ENCODE peak calls at places on chromosome 15, in seven cellular contexts. Y is Caki2; X is nucleus accumbens; D is fibroblast of the aortic adventitia; F is effector memory CD4-positive, alpha-beta T cell; T is HT-29; K is mammary epithelial cell. J is an unnamed sample.

GRCh38 chr15:100809151-100809550 is 70.5 kb upstream of the ALDH1A3 start:
- DNase-seq in X (no peak), F (no peak), T (no peak), K (peak), D (peak), Y (no peak), J (no peak)

GRCh38 chr15:94395626-94396025 is 164.3 kb downstream of the MCTP2 start:
- DNase-seq in D (peak), F (no peak), K (no peak), T (no peak), X (no peak), Y (no peak), J (no peak)

GRCh38 chr15:101445562-101446526 is 43.7 kb downstream of the PCSK6 start:
- DNase-seq in D (peak), K (peak), T (no peak), F (no peak), Y (no peak), X (no peak), J (no peak)

GRCh38 chr15:32941823-32942222 is 224.0 kb downstream of the GREM1 start:
- DNase-seq in X (no peak), K (no peak), D (no peak), T (no peak), F (no peak), Y (no peak), J (no peak)

GRCh38 chr15:78242128-78242527 is 7.8 kb upstream of the ACSBG1 start:
- DNase-seq in K (no peak), T (no peak), Y (no peak), X (no peak), D (no peak), F (no peak), J (no peak)

GRCh38 chr15:31488437-31489204 is 162.0 kb downstream of the KLF13 start:
- DNase-seq in K (peak), F (peak), D (peak), T (peak), Y (peak), X (peak), J (peak)

GRCh38 chr15:90839187-90840071 is 29.0 kb upstream of the FURIN start:
- DNase-seq in F (no peak), T (peak), D (peak), Y (no peak), K (peak), X (no peak), J (no peak)

GRCh38 chr15:70439880-70440279 is 323.5 kb downstream of the UACA start:
- DNase-seq in Y (no peak), T (no peak), K (no peak), F (no peak), X (no peak), D (no peak), J (no peak)

GRCh38 chr15:78208341-78208844 is 26.0 kb downstream of the ACSBG1 start:
- DNase-seq in Y (no peak), K (no peak), T (no peak), D (no peak), X (no peak), F (no peak), J (peak)

GRCh38 chr15:80736571-80736970 is 41.5 kb downstream of the ABHD17C start:
- DNase-seq in T (no peak), F (no peak), X (no peak), K (no peak), Y (no peak), D (peak), J (no peak)

GRCh38 chr15:58611731-58612676 is 137.5 kb downstream of the ADAM10 start:
- DNase-seq in Y (no peak), X (no peak), T (peak), K (no peak), D (no peak), F (no peak), J (no peak)

GRCh38 chr15:71484080-71484479 is 326.3 kb upstream of the NR2E3 start:
- DNase-seq in K (no peak), X (no peak), T (no peak), Y (no peak), F (no peak), D (peak), J (no peak)

GRCh38 chr15:86444527-86444926 is 364.9 kb downstream of the AGBL1 start:
- DNase-seq in X (no peak), F (no peak), D (no peak), K (peak), T (no peak), Y (no peak), J (no peak)

GRCh38 chr15:90036343-90036742 is 35.2 kb downstream of the ZNF710 start:
- DNase-seq in F (no peak), T (no peak), K (no peak), X (no peak), Y (no peak), D (no peak), J (no peak)

GRCh38 chr15:31270767-31271166 is 55.9 kb upstream of the KLF13 start:
- DNase-seq in D (no peak), Y (no peak), K (no peak), X (no peak), F (no peak), T (no peak), J (no peak)

GRCh38 chr15:50973605-50974004 is 65.1 kb downstream of the AP4E1 start:
- DNase-seq in K (no peak), D (no peak), T (no peak), X (no peak), Y (no peak), F (no peak), J (no peak)

GRCh38 chr15:85412956-85413854 is 32.8 kb downstream of the AKAP13 start:
- DNase-seq in X (no peak), Y (peak), D (peak), K (peak), F (peak), T (peak), J (no peak)

GRCh38 chr15:75966073-75966472 is 46.2 kb downstream of the NRG4 start:
- DNase-seq in Y (no peak), K (peak), X (no peak), F (no peak), T (peak), D (peak), J (no peak)

GRCh38 chr15:69232144-69232543 is 66.6 kb upstream of the PAQR5 start:
- DNase-seq in F (no peak), Y (no peak), K (peak), D (no peak), X (no peak), T (peak), J (no peak)

GRCh38 chr15:99704444-99704838 is 28.8 kb downstream of the LYSMD4 start:
- DNase-seq in X (peak), F (peak), D (peak), T (peak), K (peak), Y (peak), J (no peak)

GRCh38 chr15:64030123-64030522 is 16.2 kb downstream of the DAPK2 start:
- DNase-seq in F (no peak), X (no peak), D (no peak), Y (no peak), T (no peak), K (no peak), J (no peak)

GRCh38 chr15:81002004-81002253 is 1.2 kb downstream of the TLNRD1 start:
- DNase-seq in T (no peak), K (no peak), Y (no peak), D (no peak), F (no peak), X (no peak), J (peak)

GRCh38 chr15:73540161-73540560 is 93.0 kb downstream of the NPTN start:
- DNase-seq in X (no peak), F (no peak), K (no peak), T (no peak), D (no peak), Y (no peak), J (no peak)

GRCh38 chr15:75891895-75892294 is 11.8 kb upstream of the FBXO22 start:
- DNase-seq in F (no peak), X (no peak), T (peak), Y (peak), K (peak), D (peak), J (no peak)

GRCh38 chr15:77631790-77632551 is 741 bp downstream of the LINGO1 start:
- DNase-seq in F (no peak), T (no peak), D (no peak), X (no peak), Y (no peak), K (no peak), J (no peak)

GRCh38 chr15:57432141-57432701 is 55.9 kb downstream of the CGNL1 start:
- DNase-seq in K (no peak), D (peak), X (no peak), Y (no peak), F (no peak), T (no peak), J (no peak)

GRCh38 chr15:90126457-90127435 is 24.5 kb upstream of the IDH2 start:
- DNase-seq in K (no peak), F (no peak), X (no peak), T (peak), Y (no peak), D (no peak), J (no peak)

GRCh38 chr15:33680336-33680735 is 288.0 kb upstream of the CHRM5 start:
- DNase-seq in D (no peak), K (no peak), T (no peak), Y (peak), F (no peak), X (no peak), J (no peak)

J was measured in osteocyte.